ENCODE peak calls at places on chromosome 19, in ten cellular contexts. One of them, this sample, is unnamed.

GRCh38 chr19:18300930-18301717 is 19.7 kb upstream of the JUND start:
- DNase-seq in HTR-8/SVneo: peak; percentile 64
- DNase-seq in HT1080: peak; percentile 68
- DNase-seq in AG08396: peak; percentile 86
- DNase-seq in choroid plexus epithelial cell: peak; percentile 54
- DNase-seq in SHP77: no peak
- DNase-seq in PC-3: peak; percentile 51
- DNase-seq in osteoblast: peak; percentile 99
- DNase-seq in brain microvascular endothelial cell: peak; percentile 45
- DNase-seq in retina: no peak
- DNase-seq in this sample: peak; percentile 51

GRCh38 chr19:2164020-2164988 is 571 bp downstream of the DOT1L start:
- DNase-seq in HTR-8/SVneo: no peak
- DNase-seq in SHP77: no peak
- DNase-seq in osteoblast: peak; percentile 95
- DNase-seq in AG08396: no peak
- DNase-seq in brain microvascular endothelial cell: no peak
- DNase-seq in HT1080: no peak
- DNase-seq in PC-3: no peak
- DNase-seq in choroid plexus epithelial cell: no peak
- DNase-seq in retina: no peak
- DNase-seq in this sample: no peak

GRCh38 chr19:34260771-34261173 is 6.4 kb downstream of the GARRE1 start:
- DNase-seq in brain microvascular endothelial cell: peak; percentile 59
- DNase-seq in PC-3: no peak
- DNase-seq in SHP77: no peak
- DNase-seq in osteoblast: peak; percentile 89
- DNase-seq in AG08396: peak; percentile 41
- DNase-seq in HT1080: no peak
- DNase-seq in HTR-8/SVneo: no peak
- DNase-seq in choroid plexus epithelial cell: peak; percentile 61
- DNase-seq in retina: no peak
- DNase-seq in this sample: no peak

GRCh38 chr19:1672038-1672768 is 19.8 kb upstream of the TCF3 start:
- DNase-seq in retina: peak; percentile 82
- DNase-seq in PC-3: peak; percentile 47
- DNase-seq in brain microvascular endothelial cell: no peak
- DNase-seq in osteoblast: peak; percentile 96
- DNase-seq in choroid plexus epithelial cell: peak; percentile 56
- DNase-seq in HTR-8/SVneo: no peak
- DNase-seq in HT1080: no peak
- DNase-seq in SHP77: no peak
- DNase-seq in AG08396: peak; percentile 86
- DNase-seq in this sample: no peak

GRCh38 chr19:53254451-53255341 is at the start of gene ZNF677:
- DNase-seq in choroid plexus epithelial cell: peak; percentile 92
- DNase-seq in PC-3: peak; percentile 65
- DNase-seq in AG08396: peak; percentile 95
- DNase-seq in HT1080: no peak
- DNase-seq in HTR-8/SVneo: peak; percentile 75
- DNase-seq in retina: peak; percentile 86
- DNase-seq in osteoblast: peak; percentile 96
- DNase-seq in brain microvascular endothelial cell: peak; percentile 70
- DNase-seq in SHP77: no peak
- DNase-seq in this sample: peak; percentile 65

GRCh38 chr19:55257461-55258411 is 1.1 kb downstream of the PPP6R1 start:
- DNase-seq in AG08396: peak; percentile 47
- DNase-seq in retina: peak; percentile 50
- DNase-seq in HT1080: peak; percentile 24
- DNase-seq in HTR-8/SVneo: no peak
- DNase-seq in PC-3: peak; percentile 71
- DNase-seq in SHP77: no peak
- DNase-seq in osteoblast: peak; percentile 94
- DNase-seq in choroid plexus epithelial cell: peak; percentile 26
- DNase-seq in brain microvascular endothelial cell: peak; percentile 9
- DNase-seq in this sample: no peak

GRCh38 chr19:3108775-3109174 is 14.6 kb downstream of the GNA11 start:
- DNase-seq in retina: peak; percentile 56
- DNase-seq in choroid plexus epithelial cell: peak; percentile 72
- DNase-seq in AG08396: peak; percentile 75
- DNase-seq in brain microvascular endothelial cell: peak; percentile 55
- DNase-seq in PC-3: peak; percentile 61
- DNase-seq in HTR-8/SVneo: peak; percentile 36
- DNase-seq in osteoblast: peak; percentile 99
- DNase-seq in SHP77: peak; percentile 61
- DNase-seq in HT1080: peak; percentile 50
- DNase-seq in this sample: no peak

GRCh38 chr19:28898279-28898678 is 314.7 kb downstream of the UQCRFS1 start:
- DNase-seq in SHP77: no peak
- DNase-seq in choroid plexus epithelial cell: no peak
- DNase-seq in HT1080: no peak
- DNase-seq in osteoblast: no peak
- DNase-seq in PC-3: no peak
- DNase-seq in brain microvascular endothelial cell: no peak
- DNase-seq in retina: no peak
- DNase-seq in HTR-8/SVneo: no peak
- DNase-seq in AG08396: no peak
- DNase-seq in this sample: no peak

GRCh38 chr19:41795031-41795461 is 1.3 kb upstream of the CEACAM3 start:
- DNase-seq in HT1080: peak; percentile 20
- DNase-seq in retina: peak; percentile 42
- DNase-seq in osteoblast: no peak
- DNase-seq in PC-3: peak; percentile 70
- DNase-seq in choroid plexus epithelial cell: peak; percentile 56
- DNase-seq in AG08396: no peak
- DNase-seq in brain microvascular endothelial cell: peak; percentile 51
- DNase-seq in HTR-8/SVneo: no peak
- DNase-seq in SHP77: peak; percentile 33
- DNase-seq in this sample: no peak

GRCh38 chr19:1513492-1514294 is 874 bp upstream of the ADAMTSL5 start:
- DNase-seq in osteoblast: peak; percentile 96
- DNase-seq in retina: no peak
- DNase-seq in SHP77: no peak
- DNase-seq in brain microvascular endothelial cell: no peak
- DNase-seq in choroid plexus epithelial cell: peak; percentile 47
- DNase-seq in HTR-8/SVneo: peak; percentile 68
- DNase-seq in PC-3: peak; percentile 62
- DNase-seq in AG08396: peak; percentile 86
- DNase-seq in HT1080: no peak
- DNase-seq in this sample: no peak

GRCh38 chr19:15863272-15863671 is 34.6 kb downstream of the CYP4F2 start:
- DNase-seq in HTR-8/SVneo: no peak
- DNase-seq in choroid plexus epithelial cell: no peak
- DNase-seq in retina: no peak
- DNase-seq in HT1080: peak; percentile 18
- DNase-seq in brain microvascular endothelial cell: no peak
- DNase-seq in SHP77: no peak
- DNase-seq in AG08396: no peak
- DNase-seq in osteoblast: peak; percentile 70
- DNase-seq in PC-3: no peak
- DNase-seq in this sample: no peak

GRCh38 chr19:15238639-15239155 is 6.4 kb upstream of the EPHX3 start:
- DNase-seq in HTR-8/SVneo: no peak
- DNase-seq in AG08396: peak; percentile 23
- DNase-seq in SHP77: no peak
- DNase-seq in brain microvascular endothelial cell: no peak
- DNase-seq in choroid plexus epithelial cell: no peak
- DNase-seq in PC-3: no peak
- DNase-seq in retina: no peak
- DNase-seq in osteoblast: peak; percentile 88
- DNase-seq in HT1080: no peak
- DNase-seq in this sample: no peak

GRCh38 chr19:12859546-12859945 is 21.2 kb downstream of the MAST1 start:
- DNase-seq in HTR-8/SVneo: no peak
- DNase-seq in brain microvascular endothelial cell: no peak
- DNase-seq in osteoblast: no peak
- DNase-seq in SHP77: no peak
- DNase-seq in choroid plexus epithelial cell: no peak
- DNase-seq in AG08396: no peak
- DNase-seq in HT1080: no peak
- DNase-seq in PC-3: no peak
- DNase-seq in retina: no peak
- DNase-seq in this sample: no peak

GRCh38 chr19:6217752-6218403 is 61.9 kb downstream of the MLLT1 start:
- DNase-seq in HTR-8/SVneo: no peak
- DNase-seq in brain microvascular endothelial cell: no peak
- DNase-seq in retina: peak; percentile 36
- DNase-seq in choroid plexus epithelial cell: no peak
- DNase-seq in osteoblast: peak; percentile 65
- DNase-seq in SHP77: no peak
- DNase-seq in AG08396: no peak
- DNase-seq in HT1080: no peak
- DNase-seq in PC-3: no peak
- DNase-seq in this sample: no peak

GRCh38 chr19:7004313-7004931 is 16.8 kb downstream of the MBD3L2B start:
- DNase-seq in AG08396: no peak
- DNase-seq in choroid plexus epithelial cell: no peak
- DNase-seq in PC-3: peak; percentile 74
- DNase-seq in SHP77: no peak
- DNase-seq in retina: peak; percentile 6
- DNase-seq in brain microvascular endothelial cell: peak; percentile 27
- DNase-seq in osteoblast: no peak
- DNase-seq in HTR-8/SVneo: peak; percentile 27
- DNase-seq in HT1080: no peak
- DNase-seq in this sample: no peak

GRCh38 chr19:1410136-1410786 is 2.9 kb downstream of the DAZAP1 start:
- DNase-seq in HT1080: no peak
- DNase-seq in AG08396: no peak
- DNase-seq in choroid plexus epithelial cell: peak; percentile 73
- DNase-seq in SHP77: no peak
- DNase-seq in osteoblast: peak; percentile 87
- DNase-seq in HTR-8/SVneo: no peak
- DNase-seq in PC-3: peak; percentile 18
- DNase-seq in brain microvascular endothelial cell: peak; percentile 43
- DNase-seq in retina: no peak
- DNase-seq in this sample: no peak

GRCh38 chr19:45213031-45213430 is 32.2 kb downstream of the EXOC3L2 start:
- DNase-seq in HTR-8/SVneo: no peak
- DNase-seq in PC-3: no peak
- DNase-seq in choroid plexus epithelial cell: no peak
- DNase-seq in osteoblast: peak; percentile 15
- DNase-seq in SHP77: no peak
- DNase-seq in AG08396: no peak
- DNase-seq in brain microvascular endothelial cell: no peak
- DNase-seq in HT1080: no peak
- DNase-seq in retina: no peak
- DNase-seq in this sample: no peak

GRCh38 chr19:823565-824121 is 1.9 kb upstream of the PLPPR3 start:
- DNase-seq in SHP77: no peak
- DNase-seq in retina: peak; percentile 65
- DNase-seq in HTR-8/SVneo: peak; percentile 60
- DNase-seq in HT1080: no peak
- DNase-seq in AG08396: peak; percentile 66
- DNase-seq in osteoblast: peak; percentile 98
- DNase-seq in brain microvascular endothelial cell: no peak
- DNase-seq in PC-3: no peak
- DNase-seq in choroid plexus epithelial cell: no peak
- DNase-seq in this sample: no peak